ENCODE peak calls at places on chromosomes 12 and 14, in six cellular contexts. One of them, this sample, is unnamed.

GRCh38 chr12:100672075-100672592 is 98.7 kb downstream of the GAS2L3 start:
- DNase-seq in GM12878: no peak
- DNase-seq in K562: peak
- DNase-seq in glomerular endothelial cell: no peak
- DNase-seq in SK-N-DZ: peak
- DNase-seq in HEK293T: peak
- DNase-seq in this sample: no peak

GRCh38 chr12:123388218-123388947 is 4.5 kb downstream of the KMT5A start:
- DNase-seq in GM12878: peak
- DNase-seq in K562: peak
- DNase-seq in glomerular endothelial cell: no peak
- DNase-seq in SK-N-DZ: peak
- DNase-seq in HEK293T: peak
- DNase-seq in this sample: peak

GRCh38 chr14:104264495-104265265 is 126.3 kb downstream of the KIF26A start:
- DNase-seq in GM12878: no peak
- DNase-seq in K562: no peak
- DNase-seq in glomerular endothelial cell: no peak
- DNase-seq in SK-N-DZ: no peak
- DNase-seq in HEK293T: no peak
- DNase-seq in this sample: no peak

GRCh38 chr12:3667485-3667884 is 85.4 kb downstream of the CRACR2A start:
- DNase-seq in GM12878: no peak
- DNase-seq in K562: no peak
- DNase-seq in glomerular endothelial cell: no peak
- DNase-seq in SK-N-DZ: no peak
- DNase-seq in HEK293T: no peak
- DNase-seq in this sample: no peak

GRCh38 chr12:113634982-113635381 is 163.3 kb upstream of the LHX5 start:
- DNase-seq in GM12878: no peak
- DNase-seq in K562: no peak
- DNase-seq in glomerular endothelial cell: no peak
- DNase-seq in SK-N-DZ: no peak
- DNase-seq in HEK293T: no peak
- DNase-seq in this sample: no peak

GRCh38 chr14:50038398-50039119 is 77.8 kb downstream of the VCPKMT start:
- DNase-seq in GM12878: peak
- DNase-seq in K562: peak
- DNase-seq in glomerular endothelial cell: no peak
- DNase-seq in SK-N-DZ: peak
- DNase-seq in HEK293T: no peak
- DNase-seq in this sample: no peak

GRCh38 chr12:106287364-106287763 is 15.2 kb upstream of the TCP11L2 start:
- DNase-seq in GM12878: no peak
- DNase-seq in K562: no peak
- DNase-seq in glomerular endothelial cell: no peak
- DNase-seq in SK-N-DZ: no peak
- DNase-seq in HEK293T: no peak
- DNase-seq in this sample: no peak

GRCh38 chr12:20475542-20475941 is 107.2 kb downstream of the PDE3A start:
- DNase-seq in GM12878: no peak
- DNase-seq in K562: no peak
- DNase-seq in glomerular endothelial cell: no peak
- DNase-seq in SK-N-DZ: no peak
- DNase-seq in HEK293T: no peak
- DNase-seq in this sample: no peak

GRCh38 chr14:80637726-80638619 is 303.6 kb downstream of the CEP128 start:
- DNase-seq in GM12878: no peak
- DNase-seq in K562: no peak
- DNase-seq in glomerular endothelial cell: no peak
- DNase-seq in SK-N-DZ: peak
- DNase-seq in HEK293T: no peak
- DNase-seq in this sample: no peak

GRCh38 chr14:66638688-66639087 is 130.7 kb downstream of the GPHN start:
- DNase-seq in GM12878: no peak
- DNase-seq in K562: no peak
- DNase-seq in glomerular endothelial cell: no peak
- DNase-seq in SK-N-DZ: no peak
- DNase-seq in HEK293T: no peak
- DNase-seq in this sample: no peak